ENCODE peak calls at places on chromosome X, in seven cellular contexts. C is GM03348, N is WTC11, I is substantia nigra, L is posterior vena cava, M is NCI-H2081, T is fibroblast of the aortic adventitia. S is an unnamed sample.

GRCh38 chrX:37871626-37872302 is 24.4 kb upstream of the DYNLT3 start:
- DNase-seq in C (peak), N (no peak), I (no peak), L (no peak), M (no peak), T (peak), S (no peak)

GRCh38 chrX:25523574-25523973 is 507.8 kb upstream of the ARX start:
- DNase-seq in C (peak), N (peak), I (peak), L (no peak), M (peak), T (peak), S (no peak)

GRCh38 chrX:119455264-119455663 is 13.0 kb upstream of the SLC25A5 start:
- DNase-seq in C (peak), N (no peak), I (no peak), L (no peak), M (no peak), T (peak), S (no peak)

GRCh38 chrX:119942831-119943184 is 743 bp downstream of the NKAP start:
- DNase-seq in C (peak), N (no peak), I (no peak), L (no peak), M (peak), T (no peak), S (no peak)

GRCh38 chrX:41688835-41689234 is at the start of gene GPR34:
- DNase-seq in C (no peak), N (no peak), I (no peak), L (no peak), M (no peak), T (no peak), S (no peak)

GRCh38 chrX:9341305-9342201 is 123.3 kb upstream of the TBL1X start:
- DNase-seq in C (peak), N (no peak), I (peak), L (peak), M (peak), T (peak), S (peak)

GRCh38 chrX:92247076-92247475 is 467.9 kb downstream of the PCDH11X start:
- DNase-seq in C (peak), N (no peak), I (no peak), L (no peak), M (no peak), T (no peak), S (no peak)

GRCh38 chrX:16946971-16947562 is 609 bp downstream of the REPS2 start:
- DNase-seq in C (no peak), N (no peak), I (no peak), L (no peak), M (no peak), T (no peak), S (peak)

GRCh38 chrX:153969125-153969903 is 2.3 kb downstream of the HCFC1 start:
- DNase-seq in C (peak), N (no peak), I (no peak), L (peak), M (no peak), T (no peak), S (no peak)

GRCh38 chrX:37905436-37906147 is 58.2 kb upstream of the DYNLT3 start:
- DNase-seq in C (peak), N (peak), I (peak), L (no peak), M (peak), T (peak), S (peak)

GRCh38 chrX:43817454-43817853 is 64.8 kb downstream of the MAOB start:
- DNase-seq in C (no peak), N (no peak), I (no peak), L (no peak), M (no peak), T (no peak), S (no peak)

GRCh38 chrX:78514852-78515251 is 144.3 kb downstream of the RTL3 start:
- DNase-seq in C (no peak), N (peak), I (no peak), L (no peak), M (no peak), T (peak), S (no peak)

GRCh38 chrX:111445485-111445884 is 33.5 kb upstream of the DCX start:
- DNase-seq in C (peak), N (no peak), I (no peak), L (no peak), M (peak), T (peak), S (no peak)

GRCh38 chrX:133859860-133860259 is 125.5 kb downstream of the GPC3 start:
- DNase-seq in C (peak), N (no peak), I (no peak), L (no peak), M (no peak), T (peak), S (no peak)

GRCh38 chrX:9352683-9353430 is 112.0 kb upstream of the TBL1X start:
- DNase-seq in C (peak), N (no peak), I (peak), L (no peak), M (no peak), T (peak), S (no peak)

GRCh38 chrX:1582686-1583437 is 8.5 kb upstream of the AKAP17A start:
- DNase-seq in C (no peak), N (no peak), I (no peak), L (peak), M (no peak), T (no peak), S (no peak)

GRCh38 chrX:155148724-155149537 is 67.3 kb upstream of the VBP1 start:
- DNase-seq in C (peak), N (peak), I (no peak), L (no peak), M (no peak), T (peak), S (no peak)

GRCh38 chrX:110407910-110408545 is 49.4 kb downstream of the RTL9 start:
- DNase-seq in C (peak), N (peak), I (peak), L (no peak), M (peak), T (peak), S (no peak)

GRCh38 chrX:135740683-135741149 is 27.3 kb downstream of the CT45A3 start:
- DNase-seq in C (peak), N (peak), I (no peak), L (peak), M (no peak), T (no peak), S (no peak)

GRCh38 chrX:72243472-72243871 is 4.6 kb upstream of the ERCC6L start:
- DNase-seq in C (peak), N (no peak), I (no peak), L (no peak), M (no peak), T (peak), S (no peak)

GRCh38 chrX:151896734-151897474 is 15.8 kb upstream of the MAGEA4 start:
- DNase-seq in C (peak), N (no peak), I (no peak), L (no peak), M (no peak), T (peak), S (no peak)

GRCh38 chrX:25650216-25650615 is 487.9 kb upstream of the MAGEB18 start:
- DNase-seq in C (no peak), N (no peak), I (no peak), L (no peak), M (no peak), T (peak), S (no peak)

GRCh38 chrX:63050225-63050624 is 300.9 kb downstream of the SPIN4 start:
- DNase-seq in C (no peak), N (no peak), I (no peak), L (no peak), M (no peak), T (no peak), S (no peak)

GRCh38 chrX:13099121-13099520 is 54.7 kb upstream of the FAM9C start:
- DNase-seq in C (no peak), N (no peak), I (no peak), L (no peak), M (no peak), T (no peak), S (no peak)

GRCh38 chrX:9923357-9923756 is 43.8 kb upstream of the CLDN34 start:
- DNase-seq in C (no peak), N (no peak), I (no peak), L (no peak), M (no peak), T (no peak), S (no peak)